ENCODE peak calls at places on chromosomes 12 and 14, in four cellular contexts. H, M, W and C are unnamed samples.

GRCh38 chr12:11085419-11085818 is 6.7 kb downstream of the TAS2R43 start:
- DNase-seq in H (no peak), M (no peak), W (no peak), C (no peak)

GRCh38 chr12:16165506-16165905 is 112.0 kb downstream of the SLC15A5 start:
- DNase-seq in H (no peak), M (peak), W (no peak), C (peak)

GRCh38 chr14:56131865-56132830 is 13.9 kb downstream of the PELI2 start:
- DNase-seq in H (no peak), M (no peak), W (no peak), C (no peak)

GRCh38 chr12:132700212-132700913 is 10.3 kb upstream of the PGAM5 start:
- DNase-seq in H (no peak), M (no peak), W (no peak), C (no peak)

GRCh38 chr12:23108957-23109356 is 484.0 kb downstream of the ETNK1 start:
- DNase-seq in H (no peak), M (no peak), W (no peak), C (no peak)

GRCh38 chr14:29536886-29537511 is 390.6 kb downstream of the PRKD1 start:
- DNase-seq in H (no peak), M (no peak), W (no peak), C (peak)

GRCh38 chr12:71840226-71840847 is 778 bp downstream of the TBC1D15 start:
- DNase-seq in H (no peak), M (no peak), W (no peak), C (peak)

GRCh38 chr14:35754671-35755070 is 54.4 kb downstream of the RALGAPA1 start:
- DNase-seq in H (no peak), M (no peak), W (no peak), C (no peak)

GRCh38 chr14:59634617-59635016 is 58.0 kb upstream of the CCDC175 start:
- DNase-seq in H (no peak), M (no peak), W (no peak), C (no peak)

GRCh38 chr12:98754095-98754494 is 109.0 kb downstream of the APAF1 start:
- DNase-seq in H (no peak), M (no peak), W (no peak), C (peak)

GRCh38 chr12:76117751-76118150 is 33.3 kb upstream of the NAP1L1 start:
- DNase-seq in H (no peak), M (no peak), W (no peak), C (no peak)

GRCh38 chr14:56217380-56218045 is 99.3 kb downstream of the PELI2 start:
- DNase-seq in H (no peak), M (no peak), W (no peak), C (no peak)

GRCh38 chr12:121898287-121898686 is 9.7 kb downstream of the PSMD9 start:
- DNase-seq in H (no peak), M (no peak), W (no peak), C (no peak)

GRCh38 chr12:28051516-28052456 is 79.3 kb upstream of the PTHLH start:
- DNase-seq in H (no peak), M (no peak), W (no peak), C (peak)

GRCh38 chr12:117816-118345 is 51.3 kb downstream of the IQSEC3 start:
- DNase-seq in H (no peak), M (no peak), W (no peak), C (no peak)

GRCh38 chr12:104722541-104723534 is 235.3 kb downstream of the SLC41A2 start:
- DNase-seq in H (no peak), M (peak), W (no peak), C (no peak)

GRCh38 chr12:11795910-11796459 is 146.5 kb downstream of the ETV6 start:
- DNase-seq in H (no peak), M (no peak), W (no peak), C (peak)

GRCh38 chr12:115697341-115697740 is 580.2 kb downstream of the MED13L start:
- DNase-seq in H (no peak), M (no peak), W (no peak), C (no peak)

GRCh38 chr12:108332791-108333382 is 6.2 kb downstream of the CMKLR1 start:
- DNase-seq in H (no peak), M (no peak), W (no peak), C (no peak)

GRCh38 chr12:46219892-46220655 is 48.8 kb downstream of the SLC38A1 start:
- DNase-seq in H (peak), M (no peak), W (no peak), C (peak)

GRCh38 chr12:116206828-116207227 is 70.7 kb downstream of the MED13L start:
- DNase-seq in H (no peak), M (no peak), W (no peak), C (no peak)